ENCODE peak calls at places on chromosomes 3 and 15, in four cellular contexts. One of them, this sample, is unnamed.

GRCh38 chr15:101090460-101090853 is 161.4 kb downstream of the CHSY1 start:
- DNase-seq in mesendoderm: no peak
- DNase-seq in IMR-90: no peak
- DNase-seq in H9: no peak
- DNase-seq in this sample: no peak

GRCh38 chr3:5071061-5071460 is 51.0 kb upstream of the ARL8B start:
- DNase-seq in mesendoderm: no peak
- DNase-seq in IMR-90: peak
- DNase-seq in H9: no peak
- DNase-seq in this sample: no peak

GRCh38 chr15:29669823-29670222 is 152.4 kb downstream of the TJP1 start:
- DNase-seq in mesendoderm: no peak
- DNase-seq in IMR-90: peak
- DNase-seq in H9: no peak
- DNase-seq in this sample: peak

GRCh38 chr3:64859625-64860590 is 172.1 kb upstream of the ADAMTS9 start:
- DNase-seq in mesendoderm: peak
- DNase-seq in IMR-90: peak
- DNase-seq in H9: no peak
- DNase-seq in this sample: peak

GRCh38 chr3:108088697-108089096 is 2.1 kb downstream of the CD47 start:
- DNase-seq in mesendoderm: no peak
- DNase-seq in IMR-90: peak
- DNase-seq in H9: no peak
- DNase-seq in this sample: peak

GRCh38 chr15:48467801-48468200 is 136.6 kb downstream of the DUT start:
- DNase-seq in mesendoderm: no peak
- DNase-seq in IMR-90: no peak
- DNase-seq in H9: no peak
- DNase-seq in this sample: no peak

GRCh38 chr3:43997788-43998373 is 243.8 kb upstream of the TOPAZ1 start:
- DNase-seq in mesendoderm: peak
- DNase-seq in IMR-90: no peak
- DNase-seq in H9: no peak
- DNase-seq in this sample: no peak

GRCh38 chr15:77035999-77036471 is 34.9 kb downstream of the TSPAN3 start:
- DNase-seq in mesendoderm: no peak
- DNase-seq in IMR-90: no peak
- DNase-seq in H9: peak
- DNase-seq in this sample: no peak

GRCh38 chr3:61009025-61009424 is 242.2 kb downstream of the FHIT start:
- DNase-seq in mesendoderm: peak
- DNase-seq in IMR-90: no peak
- DNase-seq in H9: no peak
- DNase-seq in this sample: no peak

GRCh38 chr3:10248984-10249748 is 907 bp downstream of the TATDN2 start:
- DNase-seq in mesendoderm: peak
- DNase-seq in IMR-90: peak
- DNase-seq in H9: peak
- DNase-seq in this sample: peak

GRCh38 chr3:14360123-14360881 is 42.1 kb upstream of the SLC6A6 start:
- DNase-seq in mesendoderm: no peak
- DNase-seq in IMR-90: peak
- DNase-seq in H9: no peak
- DNase-seq in this sample: peak

GRCh38 chr15:99496302-99496629 is 69.5 kb upstream of the MEF2A start:
- DNase-seq in mesendoderm: no peak
- DNase-seq in IMR-90: no peak
- DNase-seq in H9: no peak
- DNase-seq in this sample: no peak

GRCh38 chr3:141412936-141413354 is 44.6 kb downstream of the ZBTB38 start:
- DNase-seq in mesendoderm: no peak
- DNase-seq in IMR-90: peak
- DNase-seq in H9: no peak
- DNase-seq in this sample: peak

GRCh38 chr15:75672646-75673425 is 25.1 kb downstream of the SNX33 start:
- DNase-seq in mesendoderm: peak
- DNase-seq in IMR-90: peak
- DNase-seq in H9: no peak
- DNase-seq in this sample: peak

GRCh38 chr3:72907131-72907697 is 19.4 kb downstream of the GXYLT2 start:
- DNase-seq in mesendoderm: no peak
- DNase-seq in IMR-90: peak
- DNase-seq in H9: no peak
- DNase-seq in this sample: no peak

GRCh38 chr15:97648728-97649127 is 311.8 kb upstream of the ARRDC4 start:
- DNase-seq in mesendoderm: no peak
- DNase-seq in IMR-90: no peak
- DNase-seq in H9: no peak
- DNase-seq in this sample: no peak

GRCh38 chr15:41490355-41490754 is 3.3 kb upstream of the ITPKA start:
- DNase-seq in mesendoderm: no peak
- DNase-seq in IMR-90: peak
- DNase-seq in H9: no peak
- DNase-seq in this sample: peak

GRCh38 chr15:45162771-45163507 is 24.8 kb downstream of the SHF start:
- DNase-seq in mesendoderm: peak
- DNase-seq in IMR-90: peak
- DNase-seq in H9: peak
- DNase-seq in this sample: peak

GRCh38 chr15:54089776-54090175 is 111.5 kb downstream of the UNC13C start:
- DNase-seq in mesendoderm: no peak
- DNase-seq in IMR-90: no peak
- DNase-seq in H9: no peak
- DNase-seq in this sample: no peak

GRCh38 chr15:77630956-77631789 is 1.5 kb downstream of the LINGO1 start:
- DNase-seq in mesendoderm: peak
- DNase-seq in IMR-90: no peak
- DNase-seq in H9: peak
- DNase-seq in this sample: no peak

GRCh38 chr3:197599089-197599765 is 43.5 kb upstream of the BDH1 start:
- DNase-seq in mesendoderm: peak
- DNase-seq in IMR-90: peak
- DNase-seq in H9: peak
- DNase-seq in this sample: peak
- H4K8ac ChIP-seq in mesendoderm: no peak
- H4K8ac ChIP-seq in IMR-90: no peak
- H4K8ac ChIP-seq in H9: no peak
- H4K8ac ChIP-seq in this sample: peak

GRCh38 chr3:135895106-135895733 is 70.3 kb upstream of the PPP2R3A start:
- DNase-seq in mesendoderm: peak
- DNase-seq in IMR-90: peak
- DNase-seq in H9: peak
- DNase-seq in this sample: peak

GRCh38 chr3:135887220-135887619 is 78.3 kb upstream of the PPP2R3A start:
- DNase-seq in mesendoderm: no peak
- DNase-seq in IMR-90: peak
- DNase-seq in H9: no peak
- DNase-seq in this sample: no peak

GRCh38 chr3:135889417-135889816 is 76.1 kb upstream of the PPP2R3A start:
- DNase-seq in mesendoderm: peak
- DNase-seq in IMR-90: no peak
- DNase-seq in H9: no peak
- DNase-seq in this sample: no peak

GRCh38 chr3:135895734-135896121 is 69.8 kb upstream of the PPP2R3A start:
- DNase-seq in mesendoderm: no peak
- DNase-seq in IMR-90: no peak
- DNase-seq in H9: no peak
- DNase-seq in this sample: no peak

DNA sequence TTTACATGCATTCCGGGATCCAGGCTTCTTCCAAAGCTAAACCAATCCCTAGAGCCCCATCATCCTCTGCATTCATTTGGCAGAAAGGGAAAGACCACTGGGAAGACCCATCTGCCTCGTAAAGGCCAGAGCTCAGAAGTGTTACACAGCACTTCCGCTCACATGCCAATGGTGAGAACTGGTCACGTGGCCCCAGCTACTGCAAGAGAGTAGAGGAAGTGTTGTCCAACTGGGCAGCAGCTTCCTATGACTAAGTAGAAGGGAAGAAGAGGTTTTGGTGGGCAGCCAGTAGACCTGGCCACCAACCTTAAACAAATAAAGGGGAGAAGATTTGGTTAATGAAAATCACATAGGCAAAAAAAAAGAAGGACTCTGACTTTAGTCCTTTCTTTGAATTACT is 74.4 kb upstream of the PPP2R3A start:
- DNase-seq in mesendoderm: no peak
- DNase-seq in IMR-90: no peak
- DNase-seq in H9: no peak
- DNase-seq in this sample: no peak
- H3K23ac ChIP-seq in mesendoderm: no peak
- H3K23ac ChIP-seq in IMR-90: no peak
- H3K23ac ChIP-seq in H9: no peak
- H3K23ac ChIP-seq in this sample: no peak

DNA sequence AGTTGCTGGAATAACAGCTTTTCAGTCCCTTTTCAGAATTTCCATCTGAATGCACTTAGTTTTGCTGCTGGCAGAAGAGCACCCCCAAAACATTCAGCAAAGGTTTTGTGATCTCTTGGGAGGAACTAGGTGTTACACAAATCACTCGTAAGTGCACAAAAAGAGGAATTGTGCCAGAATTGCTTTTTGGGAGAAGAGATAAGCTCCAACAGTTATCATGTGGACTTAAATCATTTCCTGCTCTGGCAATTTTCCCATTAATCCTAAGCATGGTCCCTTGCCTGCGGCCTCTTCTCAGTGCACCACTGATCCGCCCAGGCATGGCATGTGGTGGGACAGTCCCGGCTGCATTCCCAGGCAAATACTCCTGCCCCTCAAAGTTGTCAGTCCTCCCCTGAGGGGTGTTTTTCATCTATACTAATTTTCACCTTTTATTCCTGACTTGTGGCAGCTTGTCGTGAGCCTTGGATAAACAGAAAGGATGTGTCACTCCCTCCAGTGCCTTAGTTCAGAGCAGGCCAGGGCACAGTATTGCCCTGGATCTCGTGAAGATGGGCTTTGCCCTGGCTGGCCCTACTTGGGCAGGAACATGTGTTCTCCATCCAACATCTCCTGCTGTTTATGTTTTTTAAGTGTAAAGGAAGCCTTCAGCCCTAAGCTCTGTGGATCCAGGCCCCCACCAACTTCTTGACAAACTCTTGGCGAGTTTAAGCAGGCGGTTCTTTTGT is 44.6 kb upstream of the VILL start:
- DNase-seq in mesendoderm: peak
- DNase-seq in IMR-90: peak
- DNase-seq in H9: no peak
- DNase-seq in this sample: peak
- H4K8ac ChIP-seq in mesendoderm: no peak
- H4K8ac ChIP-seq in IMR-90: peak
- H4K8ac ChIP-seq in H9: no peak
- H4K8ac ChIP-seq in this sample: peak

GRCh38 chr3:143652118-143652517 is 196.2 kb downstream of the SLC9A9 start:
- DNase-seq in mesendoderm: no peak
- DNase-seq in IMR-90: no peak
- DNase-seq in H9: no peak
- DNase-seq in this sample: no peak
- H3K23ac ChIP-seq in mesendoderm: no peak
- H3K23ac ChIP-seq in IMR-90: no peak
- H3K23ac ChIP-seq in H9: no peak
- H3K23ac ChIP-seq in this sample: no peak

DNA sequence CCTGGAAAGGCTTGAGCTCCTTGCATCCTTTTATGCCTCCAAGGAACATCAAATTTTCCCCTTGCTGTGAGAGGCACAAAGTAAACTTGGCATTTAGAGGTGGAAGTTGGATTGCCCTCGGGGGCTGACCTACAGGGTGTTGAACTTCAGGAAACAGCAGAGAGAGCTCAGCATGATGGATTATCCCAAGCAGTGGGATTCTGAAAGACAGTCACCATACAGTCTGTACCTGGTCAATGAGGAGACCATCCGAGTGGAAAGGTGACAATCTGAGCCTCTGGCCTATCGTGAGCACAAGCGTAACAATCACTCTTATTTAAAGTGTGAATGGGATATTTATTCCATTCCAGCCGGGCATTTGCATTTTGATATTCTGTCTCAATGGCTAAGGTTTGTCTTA is 105.6 kb upstream of the NECTIN3 start:
- DNase-seq in mesendoderm: no peak
- DNase-seq in IMR-90: no peak
- DNase-seq in H9: no peak
- DNase-seq in this sample: no peak
- H4K8ac ChIP-seq in mesendoderm: no peak
- H4K8ac ChIP-seq in IMR-90: no peak
- H4K8ac ChIP-seq in H9: no peak
- H4K8ac ChIP-seq in this sample: no peak

GRCh38 chr3:186414735-186415419 is 52.8 kb upstream of the DGKG start:
- DNase-seq in mesendoderm: no peak
- DNase-seq in IMR-90: peak
- DNase-seq in H9: no peak
- DNase-seq in this sample: peak

GRCh38 chr3:186411994-186412393 is 50.0 kb upstream of the DGKG start:
- DNase-seq in mesendoderm: no peak
- DNase-seq in IMR-90: no peak
- DNase-seq in H9: no peak
- DNase-seq in this sample: no peak

GRCh38 chr3:186417791-186418190 is 55.8 kb upstream of the DGKG start:
- DNase-seq in mesendoderm: no peak
- DNase-seq in IMR-90: peak
- DNase-seq in H9: no peak
- DNase-seq in this sample: peak

GRCh38 chr3:186411089-186411488 is 49.1 kb upstream of the DGKG start:
- DNase-seq in mesendoderm: no peak
- DNase-seq in IMR-90: no peak
- DNase-seq in H9: no peak
- DNase-seq in this sample: no peak

GRCh38 chr3:186413615-186414415 is 51.8 kb upstream of the DGKG start:
- DNase-seq in mesendoderm: peak
- DNase-seq in IMR-90: no peak
- DNase-seq in H9: peak
- DNase-seq in this sample: peak
- H3K23ac ChIP-seq in mesendoderm: no peak
- H3K23ac ChIP-seq in IMR-90: peak
- H3K23ac ChIP-seq in H9: no peak
- H3K23ac ChIP-seq in this sample: peak

GRCh38 chr3:188102861-188103547 is 51.0 kb upstream of the LPP start:
- DNase-seq in mesendoderm: no peak
- DNase-seq in IMR-90: peak
- DNase-seq in H9: no peak
- DNase-seq in this sample: no peak
- H4K8ac ChIP-seq in mesendoderm: no peak
- H4K8ac ChIP-seq in IMR-90: no peak
- H4K8ac ChIP-seq in H9: no peak
- H4K8ac ChIP-seq in this sample: no peak